ENCODE peak calls at places on chromosome 18, in four cellular contexts. One of them, this sample, is unnamed.

GRCh38 chr18:74498712-74499629 is 2.8 kb downstream of the CNDP2 start:
- DNase-seq in HepG2: no peak
- DNase-seq in K562: no peak
- DNase-seq in A549: no peak
- DNase-seq in this sample: peak

GRCh38 chr18:56927795-56928194 is 219.1 kb upstream of the BOD1L2 start:
- DNase-seq in K562: no peak
- DNase-seq in A549: no peak
- DNase-seq in HepG2: no peak
- DNase-seq in this sample: no peak

GRCh38 chr18:24398515-24398914 is 891 bp upstream of the OSBPL1A start:
- DNase-seq in K562: no peak
- DNase-seq in A549: no peak
- DNase-seq in HepG2: no peak
- DNase-seq in this sample: no peak

GRCh38 chr18:47767699-47768098 is 162.8 kb downstream of the SMAD2 start:
- DNase-seq in K562: no peak
- DNase-seq in A549: no peak
- DNase-seq in HepG2: no peak
- DNase-seq in this sample: no peak

GRCh38 chr18:3060667-3061580 is 48.0 kb upstream of the LPIN2 start:
- DNase-seq in K562: no peak
- DNase-seq in A549: no peak
- DNase-seq in HepG2: peak
- DNase-seq in this sample: no peak

GRCh38 chr18:55031979-55032378 is 72.7 kb upstream of the CCDC68 start:
- DNase-seq in K562: no peak
- DNase-seq in HepG2: no peak
- DNase-seq in A549: no peak
- DNase-seq in this sample: no peak

GRCh38 chr18:22999212-22999611 is 66.1 kb downstream of the RBBP8 start:
- DNase-seq in HepG2: no peak
- DNase-seq in K562: no peak
- DNase-seq in A549: no peak
- DNase-seq in this sample: no peak

GRCh38 chr18:8858888-8859511 is 153.6 kb downstream of the MTCL1 start:
- DNase-seq in HepG2: no peak
- DNase-seq in A549: peak
- DNase-seq in K562: no peak
- DNase-seq in this sample: no peak

GRCh38 chr18:79548077-79548450 is 131.5 kb upstream of the CTDP1 start:
- DNase-seq in A549: no peak
- DNase-seq in K562: no peak
- DNase-seq in HepG2: no peak
- DNase-seq in this sample: no peak

GRCh38 chr18:59084286-59084779 is 55.4 kb upstream of the SEC11C start:
- DNase-seq in A549: peak
- DNase-seq in HepG2: peak
- DNase-seq in K562: peak
- DNase-seq in this sample: no peak

GRCh38 chr18:51190000-51190399 is 7.5 kb downstream of the MEX3C start:
- DNase-seq in K562: no peak
- DNase-seq in A549: no peak
- DNase-seq in HepG2: no peak
- DNase-seq in this sample: no peak

GRCh38 chr18:12011962-12012549 is 30.7 kb downstream of the IMPA2 start:
- DNase-seq in HepG2: no peak
- DNase-seq in A549: no peak
- DNase-seq in K562: no peak
- DNase-seq in this sample: no peak

GRCh38 chr18:33735428-33735827 is 157.4 kb downstream of the ASXL3 start:
- DNase-seq in K562: no peak
- DNase-seq in A549: no peak
- DNase-seq in HepG2: no peak
- DNase-seq in this sample: no peak

GRCh38 chr18:27017901-27018500 is 152.5 kb upstream of the AQP4 start:
- DNase-seq in K562: no peak
- DNase-seq in A549: peak
- DNase-seq in HepG2: peak
- DNase-seq in this sample: no peak

GRCh38 chr18:58417752-58418151 is 211.1 kb downstream of the ALPK2 start:
- DNase-seq in K562: no peak
- DNase-seq in A549: peak
- DNase-seq in HepG2: peak
- DNase-seq in this sample: no peak

GRCh38 chr18:48806551-48807261 is 144.1 kb downstream of the SMAD7 start:
- DNase-seq in HepG2: no peak
- DNase-seq in K562: peak
- DNase-seq in A549: no peak
- DNase-seq in this sample: no peak

GRCh38 chr18:58020567-58021107 is 23.4 kb upstream of the NEDD4L start:
- DNase-seq in K562: no peak
- DNase-seq in A549: no peak
- DNase-seq in HepG2: no peak
- DNase-seq in this sample: no peak

GRCh38 chr18:47204908-47205522 is 28.9 kb upstream of the IER3IP1 start:
- DNase-seq in A549: peak
- DNase-seq in K562: peak
- DNase-seq in HepG2: peak
- DNase-seq in this sample: no peak

GRCh38 chr18:63142502-63143045 is 177.0 kb downstream of the BCL2 start:
- DNase-seq in HepG2: no peak
- DNase-seq in K562: no peak
- DNase-seq in A549: no peak
- DNase-seq in this sample: no peak

GRCh38 chr18:24204904-24205303 is 66.0 kb downstream of the CABYR start:
- DNase-seq in A549: no peak
- DNase-seq in HepG2: no peak
- DNase-seq in K562: no peak
- DNase-seq in this sample: no peak

GRCh38 chr18:14768241-14768640 is 20.3 kb downstream of the ANKRD30B start:
- DNase-seq in A549: no peak
- DNase-seq in K562: no peak
- DNase-seq in HepG2: no peak
- DNase-seq in this sample: no peak

GRCh38 chr18:65017372-65017760 is 733.4 kb upstream of the CDH7 start:
- DNase-seq in K562: no peak
- DNase-seq in HepG2: no peak
- DNase-seq in A549: no peak
- DNase-seq in this sample: no peak

GRCh38 chr18:47284691-47285370 is 33.4 kb upstream of the SKOR2 start:
- DNase-seq in HepG2: no peak
- DNase-seq in K562: no peak
- DNase-seq in A549: no peak
- DNase-seq in this sample: peak

GRCh38 chr18:49841236-49842217 is 28.2 kb upstream of the ACAA2 start:
- DNase-seq in HepG2: no peak
- DNase-seq in A549: no peak
- DNase-seq in K562: no peak
- DNase-seq in this sample: no peak
- TF ChIP-seq EP300 in HepG2: no peak
- TF ChIP-seq EP300 in A549: no peak
- TF ChIP-seq EP300 in K562: no peak
- TF ChIP-seq EP300 in this sample: no peak

GRCh38 chr18:49892148-49892924 is 79.0 kb upstream of the ACAA2 start:
- DNase-seq in K562: no peak
- DNase-seq in A549: no peak
- DNase-seq in HepG2: peak
- DNase-seq in this sample: no peak
- TF ChIP-seq CHD4 in K562: no peak
- TF ChIP-seq CHD4 in A549: no peak
- TF ChIP-seq CHD4 in HepG2: no peak
- TF ChIP-seq CHD4 in this sample: no peak

GRCh38 chr18:13422541-13423147 is 204.1 kb downstream of the LDLRAD4 start:
- DNase-seq in A549: no peak
- DNase-seq in HepG2: no peak
- DNase-seq in K562: no peak
- DNase-seq in this sample: no peak

GRCh38 chr18:13425357-13426095 is 207.0 kb downstream of the LDLRAD4 start:
- DNase-seq in HepG2: no peak
- DNase-seq in A549: no peak
- DNase-seq in K562: no peak
- DNase-seq in this sample: no peak

GRCh38 chr18:13420969-13421686 is 202.6 kb downstream of the LDLRAD4 start:
- DNase-seq in K562: no peak
- DNase-seq in A549: no peak
- DNase-seq in HepG2: no peak
- DNase-seq in this sample: no peak

GRCh38 chr18:13424377-13424776 is 205.8 kb downstream of the LDLRAD4 start:
- DNase-seq in K562: no peak
- DNase-seq in A549: no peak
- DNase-seq in HepG2: no peak
- DNase-seq in this sample: no peak

GRCh38 chr18:13423352-13423751 is 204.8 kb downstream of the LDLRAD4 start:
- DNase-seq in A549: no peak
- DNase-seq in K562: no peak
- DNase-seq in HepG2: no peak
- DNase-seq in this sample: no peak
- TF ChIP-seq EP300 in A549: no peak
- TF ChIP-seq EP300 in K562: no peak
- TF ChIP-seq EP300 in HepG2: no peak
- TF ChIP-seq EP300 in this sample: no peak

GRCh38 chr18:10878703-10879102 is 270.7 kb downstream of the PIEZO2 start:
- DNase-seq in HepG2: no peak
- DNase-seq in A549: no peak
- DNase-seq in K562: no peak
- DNase-seq in this sample: peak
- TF ChIP-seq CHD4 in HepG2: no peak
- TF ChIP-seq CHD4 in A549: no peak
- TF ChIP-seq CHD4 in K562: no peak
- TF ChIP-seq CHD4 in this sample: no peak

This sample was measured in GM12878.